ENCODE peak calls at places on chromosomes 12 and 14, in ten cellular contexts. One of them, this sample, is unnamed.

GRCh38 chr12:68641138-68641537 is 30.4 kb downstream of the RAP1B start:
- DNase-seq in Peyer's patch: no peak
- DNase-seq in ovary: no peak
- DNase-seq in esophagus muscularis mucosa: no peak
- DNase-seq in heart left ventricle: no peak
- DNase-seq in H1: no peak
- DNase-seq in A549: no peak
- DNase-seq in tibial nerve: no peak
- DNase-seq in prostate gland: no peak
- DNase-seq in body of pancreas: no peak
- DNase-seq in this sample: no peak

GRCh38 chr12:44558340-44559100 is 317.6 kb downstream of the NELL2 start:
- DNase-seq in Peyer's patch: no peak
- DNase-seq in H1: no peak
- DNase-seq in prostate gland: no peak
- DNase-seq in A549: no peak
- DNase-seq in body of pancreas: no peak
- DNase-seq in esophagus muscularis mucosa: no peak
- DNase-seq in tibial nerve: no peak
- DNase-seq in ovary: no peak
- DNase-seq in heart left ventricle: no peak
- DNase-seq in this sample: no peak

GRCh38 chr12:19737019-19737418 is 297.7 kb downstream of the AEBP2 start:
- DNase-seq in ovary: no peak
- DNase-seq in heart left ventricle: no peak
- DNase-seq in tibial nerve: no peak
- DNase-seq in A549: no peak
- DNase-seq in body of pancreas: no peak
- DNase-seq in Peyer's patch: no peak
- DNase-seq in prostate gland: no peak
- DNase-seq in esophagus muscularis mucosa: no peak
- DNase-seq in H1: no peak
- DNase-seq in this sample: no peak

GRCh38 chr12:109615556-109616229 is 42.1 kb downstream of the MVK start:
- DNase-seq in body of pancreas: peak; percentile 64
- DNase-seq in ovary: no peak
- DNase-seq in Peyer's patch: no peak
- DNase-seq in tibial nerve: no peak
- DNase-seq in prostate gland: no peak
- DNase-seq in heart left ventricle: no peak
- DNase-seq in esophagus muscularis mucosa: no peak
- DNase-seq in A549: no peak
- DNase-seq in H1: no peak
- DNase-seq in this sample: no peak

GRCh38 chr12:25960176-25960575 is 1.7 kb downstream of the RASSF8 start:
- DNase-seq in tibial nerve: no peak
- DNase-seq in A549: peak; percentile 33
- DNase-seq in prostate gland: no peak
- DNase-seq in Peyer's patch: no peak
- DNase-seq in heart left ventricle: peak; percentile 23
- DNase-seq in esophagus muscularis mucosa: no peak
- DNase-seq in ovary: peak; percentile 36
- DNase-seq in H1: no peak
- DNase-seq in body of pancreas: peak; percentile 13
- DNase-seq in this sample: no peak

GRCh38 chr12:98352218-98352811 is 163.1 kb upstream of the TMPO start:
- DNase-seq in prostate gland: no peak
- DNase-seq in ovary: no peak
- DNase-seq in Peyer's patch: no peak
- DNase-seq in A549: peak; percentile 85
- DNase-seq in H1: no peak
- DNase-seq in heart left ventricle: no peak
- DNase-seq in body of pancreas: no peak
- DNase-seq in esophagus muscularis mucosa: no peak
- DNase-seq in tibial nerve: no peak
- DNase-seq in this sample: no peak

GRCh38 chr12:83313322-83313721 is 626.6 kb downstream of the TMTC2 start:
- DNase-seq in body of pancreas: no peak
- DNase-seq in H1: no peak
- DNase-seq in tibial nerve: no peak
- DNase-seq in esophagus muscularis mucosa: no peak
- DNase-seq in Peyer's patch: no peak
- DNase-seq in A549: no peak
- DNase-seq in ovary: no peak
- DNase-seq in heart left ventricle: no peak
- DNase-seq in prostate gland: no peak
- DNase-seq in this sample: no peak

GRCh38 chr12:99131761-99132199 is 486.7 kb downstream of the APAF1 start:
- DNase-seq in prostate gland: no peak
- DNase-seq in esophagus muscularis mucosa: no peak
- DNase-seq in body of pancreas: peak; percentile 55
- DNase-seq in ovary: no peak
- DNase-seq in tibial nerve: no peak
- DNase-seq in A549: no peak
- DNase-seq in heart left ventricle: peak; percentile 70
- DNase-seq in H1: peak; percentile 79
- DNase-seq in Peyer's patch: no peak
- DNase-seq in this sample: no peak

GRCh38 chr12:101902641-101903040 is 25.3 kb downstream of the DRAM1 start:
- DNase-seq in Peyer's patch: no peak
- DNase-seq in ovary: no peak
- DNase-seq in H1: no peak
- DNase-seq in A549: no peak
- DNase-seq in prostate gland: no peak
- DNase-seq in esophagus muscularis mucosa: no peak
- DNase-seq in body of pancreas: no peak
- DNase-seq in heart left ventricle: no peak
- DNase-seq in tibial nerve: no peak
- DNase-seq in this sample: no peak

GRCh38 chr14:77275041-77275854 is 4.2 kb upstream of the NGB start:
- DNase-seq in tibial nerve: no peak
- DNase-seq in ovary: no peak
- DNase-seq in Peyer's patch: no peak
- DNase-seq in esophagus muscularis mucosa: no peak
- DNase-seq in body of pancreas: no peak
- DNase-seq in prostate gland: no peak
- DNase-seq in A549: no peak
- DNase-seq in H1: no peak
- DNase-seq in heart left ventricle: no peak
- DNase-seq in this sample: no peak

GRCh38 chr12:93982847-93983315 is 165.5 kb upstream of the PLXNC1 start:
- DNase-seq in tibial nerve: no peak
- DNase-seq in Peyer's patch: no peak
- DNase-seq in ovary: no peak
- DNase-seq in esophagus muscularis mucosa: no peak
- DNase-seq in body of pancreas: no peak
- DNase-seq in H1: no peak
- DNase-seq in prostate gland: no peak
- DNase-seq in heart left ventricle: no peak
- DNase-seq in A549: peak; percentile 27
- DNase-seq in this sample: no peak

GRCh38 chr12:26431211-26431610 is 235.8 kb downstream of the SSPN start:
- DNase-seq in body of pancreas: no peak
- DNase-seq in ovary: no peak
- DNase-seq in A549: no peak
- DNase-seq in heart left ventricle: no peak
- DNase-seq in H1: no peak
- DNase-seq in Peyer's patch: no peak
- DNase-seq in prostate gland: no peak
- DNase-seq in tibial nerve: no peak
- DNase-seq in esophagus muscularis mucosa: no peak
- DNase-seq in this sample: no peak

GRCh38 chr12:9762369-9762768 is 1.7 kb upstream of the CD69 start:
- DNase-seq in heart left ventricle: no peak
- DNase-seq in H1: no peak
- DNase-seq in body of pancreas: no peak
- DNase-seq in ovary: no peak
- DNase-seq in esophagus muscularis mucosa: no peak
- DNase-seq in Peyer's patch: no peak
- DNase-seq in A549: no peak
- DNase-seq in tibial nerve: no peak
- DNase-seq in prostate gland: no peak
- DNase-seq in this sample: no peak

GRCh38 chr12:9763025-9763424 is 2.3 kb upstream of the CD69 start:
- DNase-seq in esophagus muscularis mucosa: no peak
- DNase-seq in A549: no peak
- DNase-seq in H1: no peak
- DNase-seq in tibial nerve: no peak
- DNase-seq in body of pancreas: no peak
- DNase-seq in heart left ventricle: no peak
- DNase-seq in ovary: no peak
- DNase-seq in Peyer's patch: no peak
- DNase-seq in prostate gland: no peak
- DNase-seq in this sample: no peak

GRCh38 chr12:9760699-9761406 is at the start of gene CD69:
- DNase-seq in prostate gland: no peak
- DNase-seq in heart left ventricle: no peak
- DNase-seq in body of pancreas: no peak
- DNase-seq in ovary: no peak
- DNase-seq in H1: no peak
- DNase-seq in Peyer's patch: no peak
- DNase-seq in A549: no peak
- DNase-seq in esophagus muscularis mucosa: no peak
- DNase-seq in tibial nerve: no peak
- DNase-seq in this sample: no peak

GRCh38 chr12:9759680-9760592 is 765 bp downstream of the CD69 start:
- DNase-seq in tibial nerve: no peak
- DNase-seq in ovary: no peak
- DNase-seq in H1: no peak
- DNase-seq in heart left ventricle: no peak
- DNase-seq in prostate gland: no peak
- DNase-seq in body of pancreas: no peak
- DNase-seq in esophagus muscularis mucosa: no peak
- DNase-seq in Peyer's patch: no peak
- DNase-seq in A549: no peak
- DNase-seq in this sample: no peak

DNA sequence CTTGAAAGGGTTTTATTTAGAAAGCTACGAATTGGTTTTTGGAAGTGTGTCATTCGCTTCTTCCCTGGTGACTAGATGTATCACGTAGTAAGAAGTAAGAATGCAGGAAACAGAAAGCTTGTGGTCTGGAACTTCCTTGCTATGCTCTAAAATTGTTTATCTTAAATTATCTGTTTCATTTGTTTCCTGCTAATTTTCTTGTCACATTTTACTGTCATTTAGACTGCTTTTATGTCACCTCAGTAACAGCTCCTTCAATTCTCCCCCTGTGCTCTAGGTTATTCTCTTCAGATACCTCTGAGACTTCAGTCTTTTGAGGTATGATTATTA is 671 bp upstream of the CD69 start:
- DNase-seq in tibial nerve: no peak
- DNase-seq in H1: no peak
- DNase-seq in A549: no peak
- DNase-seq in prostate gland: no peak
- DNase-seq in heart left ventricle: no peak
- DNase-seq in Peyer's patch: no peak
- DNase-seq in ovary: no peak
- DNase-seq in esophagus muscularis mucosa: no peak
- DNase-seq in body of pancreas: no peak
- DNase-seq in this sample: no peak
- H3K27ac ChIP-seq in tibial nerve: no peak overlapping the region
- H3K27ac ChIP-seq in H1: no peak overlapping the region
- H3K27ac ChIP-seq in A549: no peak overlapping the region
- H3K27ac ChIP-seq in prostate gland: no peak overlapping the region
- H3K27ac ChIP-seq in heart left ventricle: peak overlapping the region; percentile 24
- H3K27ac ChIP-seq in Peyer's patch: peak overlapping the region; percentile 81
- H3K27ac ChIP-seq in ovary: no peak overlapping the region
- H3K27ac ChIP-seq in esophagus muscularis mucosa: no peak overlapping the region
- H3K27ac ChIP-seq in body of pancreas: no peak overlapping the region
- H3K27ac ChIP-seq in this sample: peak overlapping the region; percentile 63

GRCh38 chr14:50362791-50363733 is 33.6 kb downstream of the CDKL1 start:
- DNase-seq in ovary: no peak
- DNase-seq in H1: no peak
- DNase-seq in A549: no peak
- DNase-seq in heart left ventricle: no peak
- DNase-seq in Peyer's patch: no peak
- DNase-seq in esophagus muscularis mucosa: no peak
- DNase-seq in prostate gland: no peak
- DNase-seq in body of pancreas: no peak
- DNase-seq in tibial nerve: no peak
- DNase-seq in this sample: no peak
- TF ChIP-seq POLR2A in ovary: no peak
- TF ChIP-seq POLR2A in H1: no peak
- TF ChIP-seq POLR2A in A549: no peak
- TF ChIP-seq POLR2A in heart left ventricle: no peak
- TF ChIP-seq POLR2A in Peyer's patch: no peak
- TF ChIP-seq POLR2A in esophagus muscularis mucosa: no peak
- TF ChIP-seq POLR2A in prostate gland: no peak
- TF ChIP-seq POLR2A in body of pancreas: no peak
- TF ChIP-seq POLR2A in tibial nerve: no peak
- TF ChIP-seq POLR2A in this sample: no peak

DNA sequence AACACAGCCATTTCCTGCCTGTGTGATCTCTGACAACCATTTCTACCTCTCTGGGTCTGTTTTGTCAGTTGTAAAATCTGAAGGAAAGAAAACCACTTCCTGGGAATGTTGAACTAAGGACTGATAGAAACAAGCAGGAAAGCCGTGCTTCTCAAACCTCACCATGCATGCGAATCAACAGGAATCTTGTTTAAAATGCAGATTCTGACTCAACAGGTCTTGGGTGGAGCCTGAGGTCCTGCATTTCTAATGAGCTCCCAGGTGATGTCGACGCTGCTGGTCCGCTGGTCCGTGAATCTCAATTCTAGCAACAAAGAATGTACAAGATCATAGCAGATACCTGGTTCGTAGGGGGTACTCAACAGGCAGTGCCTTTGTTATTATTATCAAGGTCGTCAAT is 38.0 kb upstream of the GPATCH2L start:
- DNase-seq in tibial nerve: no peak
- DNase-seq in Peyer's patch: no peak
- DNase-seq in prostate gland: no peak
- DNase-seq in heart left ventricle: no peak
- DNase-seq in esophagus muscularis mucosa: no peak
- DNase-seq in H1: no peak
- DNase-seq in body of pancreas: no peak
- DNase-seq in ovary: no peak
- DNase-seq in A549: no peak
- DNase-seq in this sample: no peak
- H3K27ac ChIP-seq in tibial nerve: no peak overlapping the region
- H3K27ac ChIP-seq in Peyer's patch: no peak overlapping the region
- H3K27ac ChIP-seq in prostate gland: no peak overlapping the region
- H3K27ac ChIP-seq in heart left ventricle: no peak overlapping the region
- H3K27ac ChIP-seq in esophagus muscularis mucosa: no peak overlapping the region
- H3K27ac ChIP-seq in H1: peak overlapping the region; percentile 28
- H3K27ac ChIP-seq in body of pancreas: no peak overlapping the region
- H3K27ac ChIP-seq in ovary: no peak overlapping the region
- H3K27ac ChIP-seq in A549: no peak overlapping the region
- H3K27ac ChIP-seq in this sample: no peak overlapping the region

DNA sequence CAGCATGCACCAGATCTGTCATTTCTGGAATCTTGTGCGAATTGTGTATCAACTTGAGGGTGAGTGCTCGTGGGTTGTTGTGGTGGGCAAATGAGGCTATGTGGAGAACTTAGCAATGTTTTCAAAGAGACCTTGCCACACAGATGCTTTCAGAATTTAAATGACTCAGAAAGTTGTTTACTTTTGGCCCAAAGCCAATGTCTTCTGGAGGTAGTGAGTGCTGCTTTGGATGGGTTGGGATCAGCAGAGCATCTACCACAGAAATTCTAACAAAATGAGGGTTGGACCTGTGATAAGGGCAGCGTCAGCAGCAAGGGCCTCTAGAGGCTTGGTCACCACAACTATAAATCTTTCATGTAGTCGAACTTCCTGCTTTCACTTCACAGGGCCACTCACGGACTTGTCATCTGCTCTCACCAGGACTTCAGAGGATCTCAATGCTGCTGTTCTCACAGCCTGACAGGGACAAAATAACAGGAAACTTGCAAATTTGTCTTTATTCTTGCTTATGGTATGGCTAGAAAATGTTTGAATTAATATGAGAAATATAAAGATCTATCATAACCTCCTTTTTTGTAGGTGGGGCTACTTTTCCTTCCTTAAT is 111.4 kb downstream of the DACT1 start:
- DNase-seq in heart left ventricle: no peak
- DNase-seq in ovary: no peak
- DNase-seq in prostate gland: peak; percentile 13
- DNase-seq in body of pancreas: peak; percentile 20
- DNase-seq in tibial nerve: peak; percentile 23
- DNase-seq in A549: peak; percentile 76
- DNase-seq in H1: no peak
- DNase-seq in Peyer's patch: no peak
- DNase-seq in esophagus muscularis mucosa: no peak
- DNase-seq in this sample: no peak
- TF ChIP-seq POLR2A in heart left ventricle: no peak
- TF ChIP-seq POLR2A in ovary: no peak
- TF ChIP-seq POLR2A in prostate gland: no peak
- TF ChIP-seq POLR2A in body of pancreas: no peak
- TF ChIP-seq POLR2A in tibial nerve: no peak
- TF ChIP-seq POLR2A in A549: no peak
- TF ChIP-seq POLR2A in H1: no peak
- TF ChIP-seq POLR2A in Peyer's patch: no peak
- TF ChIP-seq POLR2A in esophagus muscularis mucosa: no peak
- TF ChIP-seq POLR2A in this sample: no peak

This sample was measured in esophagus squamous epithelium.